ENCODE peak calls at places on chromosome 3, in five cellular contexts. A is mesendoderm, D is IMR-90, O is neuronal stem cell, F is H9. G is an unnamed sample.

GRCh38 chr3:121855555-121855954 is 20.5 kb downstream of the EAF2 start:
- DNase-seq in F (no peak), D (no peak), O (no peak), A (peak; percentile 64), G (no peak)

GRCh38 chr3:97885931-97886824 is 64.4 kb downstream of the CRYBG3 start:
- DNase-seq in F (no peak), O (no peak), D (no peak), A (no peak), G (no peak)

GRCh38 chr3:158731525-158731924 is 732 bp downstream of the RARRES1 start:
- DNase-seq in F (no peak), D (no peak), A (no peak), O (no peak), G (no peak)

GRCh38 chr3:129413687-129414506 is 14.5 kb downstream of the EFCAB12 start:
- DNase-seq in A (no peak), F (no peak), D (peak; percentile 99), O (no peak), G (peak; percentile 98)

GRCh38 chr3:6935964-6936363 is 75.0 kb downstream of the GRM7 start:
- DNase-seq in O (no peak), F (no peak), D (no peak), A (peak; percentile 12), G (no peak)

GRCh38 chr3:194938845-194939531 is 253.3 kb downstream of the FAM43A start:
- DNase-seq in O (no peak), D (peak; percentile 41), A (no peak), F (no peak), G (no peak)

GRCh38 chr3:126556637-126557414 is 1.9 kb downstream of the C3orf22 start:
- DNase-seq in O (no peak), F (peak; percentile 24), D (no peak), A (no peak), G (no peak)

GRCh38 chr3:191428177-191428576 is 32.8 kb upstream of the PYDC2 start:
- DNase-seq in D (no peak), O (no peak), A (no peak), F (no peak), G (no peak)

GRCh38 chr3:73622135-73622534 is 2.6 kb downstream of the PDZRN3 start:
- DNase-seq in F (peak; percentile 31), O (no peak), A (no peak), D (peak; percentile 47), G (peak; percentile 67)

GRCh38 chr3:78867409-78868372 is 900.1 kb downstream of the ROBO1 start:
- DNase-seq in F (no peak), O (no peak), D (peak; percentile 73), A (no peak), G (no peak)

GRCh38 chr3:78870484-78870883 is 897.3 kb downstream of the ROBO1 start:
- DNase-seq in D (no peak), F (no peak), O (no peak), A (no peak), G (no peak)

GRCh38 chr3:78872195-78872594 is 895.6 kb downstream of the ROBO1 start:
- DNase-seq in D (no peak), F (no peak), A (peak; percentile 66), O (peak; percentile 27), G (peak; percentile 43)

GRCh38 chr3:78871048-78871447 is 896.8 kb downstream of the ROBO1 start:
- DNase-seq in F (no peak), A (no peak), O (no peak), D (peak; percentile 26), G (no peak)

DNA sequence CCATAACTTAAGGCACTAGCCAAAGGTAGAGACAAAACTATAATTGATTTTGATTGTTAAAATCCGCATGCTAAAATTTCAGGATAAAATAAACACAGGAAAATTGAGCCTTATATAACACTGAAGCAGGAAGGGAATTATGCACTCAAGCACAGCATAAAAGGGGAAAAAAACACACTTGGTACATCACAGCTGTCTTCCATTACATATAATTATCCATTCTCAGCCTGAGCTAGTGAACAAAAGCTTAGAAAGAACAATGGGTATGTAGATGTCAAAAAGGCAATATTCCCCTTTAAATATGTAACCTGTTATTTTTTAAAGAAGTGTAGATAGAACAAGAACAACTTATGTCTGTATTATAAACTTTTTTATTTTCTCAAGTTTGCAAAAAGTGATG is 899.2 kb downstream of the ROBO1 start:
- DNase-seq in O (no peak), F (no peak), A (no peak), D (no peak), G (no peak)
- H3K4me1 ChIP-seq in O (peaks cover 44% of the 10 kb centered on the region), F (peaks cover 4% of the 10 kb centered on the region), A (peaks cover 5% of the 10 kb centered on the region), D (peaks cover 4% of the 10 kb centered on the region), G (peaks cover 2% of the 10 kb centered on the region)

DNA sequence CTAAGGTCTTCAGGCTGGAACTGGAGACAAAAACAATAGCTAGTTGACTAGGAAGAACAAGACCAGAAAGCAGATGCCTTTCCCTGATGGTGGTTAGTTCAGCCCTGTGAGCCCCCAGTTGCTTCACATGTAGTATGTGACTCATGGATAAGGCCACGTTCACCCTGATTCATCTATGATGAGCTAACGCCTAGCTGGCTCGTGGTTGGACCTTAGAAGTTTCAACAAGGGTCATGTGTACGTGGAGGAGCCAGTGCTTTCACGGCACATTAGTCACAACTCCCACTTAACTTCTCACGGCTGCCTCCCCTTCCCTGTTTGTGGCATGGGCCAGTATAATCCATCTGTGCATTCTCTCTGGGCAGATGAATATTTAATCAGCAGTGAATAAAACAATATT is 20.6 kb downstream of the COL8A1 start:
- DNase-seq in D (peak; percentile 100), A (no peak), O (no peak), F (no peak), G (peak; percentile 100)
- H3K27ac ChIP-seq in D (peak overlapping the region; percentile 46), A (no peak overlapping the region), O (no peak overlapping the region), F (no peak overlapping the region), G (peak overlapping the region; percentile 74)

DNA sequence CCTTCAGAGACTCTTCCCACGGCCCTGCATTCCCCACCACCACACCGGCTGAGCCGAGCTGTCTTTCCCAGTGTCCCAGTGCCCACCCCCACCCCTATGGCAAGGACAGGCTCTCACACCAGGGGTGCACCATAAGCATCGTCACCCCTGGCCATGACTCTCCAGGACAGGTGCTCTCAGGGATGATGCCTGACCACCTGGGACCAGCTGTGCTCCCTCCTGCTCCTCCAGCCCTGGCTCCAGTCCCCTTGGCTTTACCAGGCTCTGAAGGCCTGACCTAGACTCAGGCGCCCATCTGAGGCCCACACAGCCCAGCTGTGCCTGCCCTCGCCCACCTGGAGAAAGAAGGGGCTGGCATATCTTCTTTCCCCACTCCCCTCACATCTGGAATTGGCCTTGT is 17.6 kb upstream of the SEMA3F start:
- DNase-seq in F (no peak), D (no peak), O (no peak), A (no peak), G (no peak)
- H2AK5ac ChIP-seq in F (no peak overlapping the region), D (peak overlapping the region; percentile 72), O (peak overlapping the region; percentile 100), A (peak overlapping the region; percentile 99), G (peak overlapping the region; percentile 24)

DNA sequence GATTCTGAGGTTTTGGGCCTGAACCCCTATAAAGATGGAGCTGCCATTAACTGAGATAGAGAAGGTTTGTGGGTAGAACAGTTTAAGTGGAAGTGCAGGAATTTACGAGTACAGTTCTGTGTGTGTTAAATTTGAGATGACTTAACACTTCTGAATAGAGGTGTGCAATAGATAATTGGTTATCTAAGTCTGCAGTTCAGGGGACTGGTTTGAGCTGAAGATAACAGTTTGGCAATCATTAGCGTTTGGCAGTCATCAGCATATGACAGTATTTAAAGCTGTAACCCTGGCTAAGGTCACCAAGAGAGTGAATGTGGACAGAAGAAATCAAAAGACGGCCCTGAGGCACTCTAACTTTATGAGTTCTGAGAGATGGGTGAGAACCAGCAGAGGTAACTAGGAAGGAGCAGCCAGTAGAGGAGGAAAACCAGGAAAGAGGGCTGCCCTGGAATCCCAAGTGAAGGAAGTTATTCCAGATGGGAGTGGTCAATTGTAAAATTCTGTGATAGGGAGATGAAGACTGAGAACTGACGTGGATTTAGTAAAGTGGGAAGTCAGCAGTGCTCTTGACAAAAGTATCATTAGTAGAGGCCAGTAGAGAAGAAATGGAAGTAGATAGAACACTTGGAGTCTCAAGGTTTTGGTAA is 8.1 kb downstream of the MYNN start:
- DNase-seq in A (no peak), F (no peak), D (no peak), O (no peak), G (no peak)
- H3K4me1 ChIP-seq in A (no peaks in the 10 kb centered on the region), F (no peaks in the 10 kb centered on the region), D (no peaks in the 10 kb centered on the region), O (no peaks in the 10 kb centered on the region), G (no peaks in the 10 kb centered on the region)

GRCh38 chr3:12544652-12545472 is 437 bp downstream of the MKRN2OS start:
- DNase-seq in D (no peak), A (no peak), F (peak; percentile 61), O (no peak), G (no peak)

GRCh38 chr3:12545473-12545791 is at the start of gene MKRN2OS:
- DNase-seq in A (peak; percentile 87), O (no peak), F (no peak), D (peak; percentile 4), G (peak; percentile 44)

GRCh38 chr3:12553921-12554391 is 2.9 kb upstream of the MKRN2 start:
- DNase-seq in D (no peak), A (no peak), O (no peak), F (peak; percentile 37), G (peak; percentile 29)

DNA sequence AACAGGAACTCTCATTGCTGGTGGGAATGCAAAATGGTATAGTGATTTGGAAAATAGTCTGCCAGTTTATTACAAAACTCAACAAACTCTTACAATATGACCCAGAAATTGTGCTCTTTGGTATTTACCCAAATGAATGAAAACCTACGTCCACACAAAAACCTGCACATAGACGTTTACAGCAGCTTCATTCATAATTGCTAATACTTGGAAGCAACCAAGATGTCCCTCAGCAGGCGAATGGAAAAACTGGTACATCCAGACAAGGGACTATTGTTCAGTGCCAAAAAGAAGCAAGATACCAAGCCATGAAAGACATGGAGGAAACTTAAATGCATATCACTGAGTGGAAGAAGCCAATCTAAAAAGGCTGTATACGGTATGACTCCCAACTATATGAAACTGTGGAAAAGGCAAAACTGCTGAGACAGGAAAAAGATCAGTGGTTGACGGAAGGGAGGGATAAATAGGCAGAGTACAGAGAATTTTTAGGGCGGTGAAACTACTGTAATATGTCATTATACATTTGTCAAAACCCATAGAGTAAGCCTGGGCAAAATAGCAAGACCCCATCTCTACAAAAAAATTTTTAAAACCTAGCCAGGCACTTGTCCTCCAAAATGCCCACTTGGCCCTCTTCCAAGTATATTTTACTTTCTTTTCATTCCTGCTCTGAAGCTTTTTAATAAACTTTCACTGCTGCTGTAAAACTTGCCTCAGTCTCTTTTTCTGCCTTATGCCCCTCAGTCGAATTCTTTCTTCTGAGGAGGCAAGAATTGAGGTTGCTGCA is 4.9 kb upstream of the MKRN2OS start:
- DNase-seq in O (no peak), A (no peak), D (no peak), F (no peak), G (no peak)
- H3K27ac ChIP-seq in O (no peak overlapping the region), A (no peak overlapping the region), D (no peak overlapping the region), F (no peak overlapping the region), G (no peak overlapping the region)